ENCODE peak calls at places on chromosomes 7 and 10, in nine cellular contexts. V is epithelial cell of esophagus; Y is WTC11; X is IMR-90; Q is mammary epithelial cell; L is activated CD4-positive, alpha-beta memory T cell treated with anti-CD3 and anti-CD28 coated beads for 36 hours; Z is Calu3; M is T-helper 1 cell; I is amniotic stem cell. T is an unnamed sample.

GRCh38 chr7:110645616-110646015 is 445.3 kb upstream of the LRRN3 start:
- DNase-seq in M (no peak), V (no peak), X (no peak), Z (no peak), Y (no peak), L (no peak), I (no peak), Q (no peak), T (no peak)

GRCh38 chr10:69749180-69750010 is 52.3 kb upstream of the COL13A1 start:
- DNase-seq in M (no peak), Z (no peak), Q (no peak), I (no peak), V (peak; percentile 18), L (no peak), X (peak; percentile 59), Y (no peak), T (no peak)

GRCh38 chr10:88901610-88902327 is 21.7 kb downstream of the STAMBPL1 start:
- DNase-seq in X (peak; percentile 80), I (no peak), M (no peak), Z (no peak), V (no peak), L (no peak), Q (no peak), Y (no peak), T (no peak)

GRCh38 chr7:117322741-117323584 is at the start of gene WNT2:
- DNase-seq in V (peak; percentile 8), M (no peak), L (no peak), Q (peak; percentile 42), Y (peak; percentile 21), Z (no peak), X (peak; percentile 22), I (peak; percentile 10), T (peak; percentile 51)

GRCh38 chr10:133359554-133359971 is 1.7 kb upstream of the FUOM start:
- DNase-seq in Z (peak; percentile 56), Q (peak; percentile 28), I (no peak), X (no peak), Y (no peak), M (no peak), L (peak; percentile 32), V (peak; percentile 73), T (no peak)

GRCh38 chr7:25696565-25696964 is 455.4 kb upstream of the NFE2L3 start:
- DNase-seq in V (no peak), I (no peak), X (no peak), Q (no peak), L (no peak), Y (no peak), Z (no peak), M (no peak), T (no peak)

GRCh38 chr7:159012353-159013069 is 132.2 kb downstream of the VIPR2 start:
- DNase-seq in Z (no peak), L (no peak), M (no peak), I (no peak), Y (no peak), X (no peak), Q (no peak), V (no peak), T (no peak)

GRCh38 chr7:109552017-109552416 is 982.3 kb downstream of the DNAJB9 start:
- DNase-seq in M (no peak), I (no peak), L (no peak), Z (no peak), X (no peak), V (peak; percentile 1), Q (no peak), Y (no peak), T (no peak)

GRCh38 chr10:77251297-77252013 is 386.2 kb downstream of the KCNMA1 start:
- DNase-seq in L (no peak), I (no peak), Q (peak; percentile 29), Y (peak; percentile 50), M (no peak), X (peak; percentile 62), V (peak; percentile 56), Z (peak; percentile 62), T (peak; percentile 73)

GRCh38 chr7:144386741-144387140 is 16.8 kb downstream of the NOBOX start:
- DNase-seq in M (no peak), V (peak; percentile 10), L (no peak), X (peak; percentile 13), Y (no peak), Q (peak; percentile 61), Z (no peak), I (peak; percentile 14), T (no peak)

GRCh38 chr10:16381083-16381482 is 55.7 kb upstream of the PTER start:
- DNase-seq in I (no peak), M (no peak), X (no peak), V (peak; percentile 19), Y (no peak), L (no peak), Q (peak; percentile 66), Z (peak; percentile 38), T (no peak)

GRCh38 chr7:84178013-84178412 is 16.6 kb downstream of the SEMA3A start:
- DNase-seq in M (no peak), X (peak; percentile 40), L (no peak), Q (no peak), I (no peak), Y (no peak), V (peak; percentile 57), Z (no peak), T (no peak)

GRCh38 chr10:35940067-35940989 is 298.2 kb upstream of the FZD8 start:
- DNase-seq in L (no peak), V (no peak), Y (peak; percentile 33), X (peak; percentile 58), M (no peak), Q (no peak), Z (no peak), I (no peak), T (peak; percentile 30)

GRCh38 chr10:52066383-52066782 is 247.7 kb upstream of the DKK1 start:
- DNase-seq in L (no peak), I (no peak), Q (no peak), M (no peak), Y (peak; percentile 45), V (no peak), Z (no peak), X (no peak), T (peak; percentile 43)

GRCh38 chr7:22872087-22872807 is 49.6 kb upstream of the TOMM7 start:
- DNase-seq in M (no peak), X (no peak), I (no peak), Z (no peak), V (no peak), Y (no peak), Q (no peak), L (no peak), T (no peak)

GRCh38 chr10:86292462-86293322 is 73.9 kb downstream of the GRID1 start:
- DNase-seq in I (no peak), X (no peak), Z (no peak), Q (no peak), L (no peak), M (peak; percentile 3), Y (no peak), V (no peak), T (no peak)

GRCh38 chr10:79159141-79159619 is 90.4 kb downstream of the ZMIZ1 start:
- DNase-seq in Z (no peak), V (no peak), Q (no peak), X (peak; percentile 83), M (no peak), I (no peak), L (no peak), Y (no peak), T (no peak)

GRCh38 chr7:98395481-98395880 is 5.4 kb downstream of the BAIAP2L1 start:
- DNase-seq in Q (no peak), V (no peak), L (no peak), X (no peak), M (no peak), I (no peak), Y (no peak), Z (no peak), T (no peak)

GRCh38 chr10:100184426-100185219 is 1.2 kb downstream of the ERLIN1 start:
- DNase-seq in Z (no peak), X (peak; percentile 23), V (peak; percentile 30), Y (no peak), I (no peak), Q (peak; percentile 8), L (no peak), M (no peak), T (peak; percentile 45)

GRCh38 chr7:85172530-85172941 is 14.3 kb downstream of the SEMA3D start:
- DNase-seq in M (no peak), Z (no peak), I (peak; percentile 34), L (no peak), Q (peak; percentile 61), Y (no peak), X (peak; percentile 90), V (peak; percentile 58), T (no peak)

GRCh38 chr10:31318382-31318853 is 598 bp upstream of the ZEB1 start:
- DNase-seq in L (peak; percentile 72), I (peak; percentile 14), Q (peak; percentile 81), M (no peak), Y (peak; percentile 20), V (peak; percentile 84), Z (no peak), X (peak; percentile 80), T (peak; percentile 35)

GRCh38 chr10:43123361-43124093 is 14.7 kb upstream of the CSGALNACT2 start:
- DNase-seq in L (peak; percentile 6), V (no peak), M (no peak), I (no peak), X (no peak), Q (no peak), Z (no peak), Y (no peak), T (no peak)

GRCh38 chr7:132489776-132490237 is 86.5 kb downstream of the PLXNA4 start:
- DNase-seq in Q (no peak), I (no peak), X (no peak), L (no peak), Z (no peak), Y (no peak), M (no peak), V (no peak), T (no peak)

GRCh38 chr7:98617051-98617959 is at the start of gene NPTX2:
- DNase-seq in X (no peak), L (peak; percentile 19), M (no peak), Y (peak; percentile 83), Q (peak; percentile 6), I (peak; percentile 19), V (no peak), Z (no peak), T (peak; percentile 92)

GRCh38 chr7:6545398-6546126 is 5.7 kb downstream of the GRID2IP start:
- DNase-seq in L (no peak), Z (no peak), X (no peak), Y (no peak), I (no peak), Q (no peak), M (no peak), V (no peak), T (no peak)

GRCh38 chr10:110005716-110006115 is 2.1 kb upstream of the ADD3 start:
- DNase-seq in Z (peak; percentile 19), Q (peak; percentile 22), X (peak; percentile 88), Y (no peak), I (no peak), M (no peak), L (no peak), V (peak; percentile 33), T (peak; percentile 56)

GRCh38 chr7:40297741-40298311 is 163.0 kb downstream of the SUGCT start:
- DNase-seq in Z (no peak), Y (no peak), Q (peak; percentile 16), X (peak; percentile 38), I (no peak), M (no peak), L (no peak), V (no peak), T (no peak)

GRCh38 chr10:31384589-31384949 is 65.6 kb downstream of the ZEB1 start:
- DNase-seq in I (no peak), V (no peak), Y (no peak), M (no peak), X (peak; percentile 38), L (no peak), Q (no peak), Z (no peak), T (no peak)

GRCh38 chr7:76206633-76207032 is 4.9 kb downstream of the SRRM3 start:
- DNase-seq in I (no peak), Y (no peak), Q (no peak), M (no peak), Z (peak; percentile 7), V (no peak), X (peak; percentile 22), L (no peak), T (no peak)

GRCh38 chr7:143327903-143328302 is 12.0 kb downstream of the CLCN1 start:
- DNase-seq in M (no peak), L (no peak), Z (no peak), Y (no peak), V (no peak), Q (no peak), I (no peak), X (no peak), T (no peak)

GRCh38 chr7:150903627-150904026 is 51.3 kb downstream of the AOC1 start:
- DNase-seq in V (peak; percentile 34), I (no peak), M (no peak), L (peak; percentile 35), Q (peak; percentile 77), Z (peak; percentile 89), X (peak; percentile 81), Y (no peak), T (no peak)

T was measured in neural progenitor cell.